ENCODE peak calls at places on chromosomes 4 and X, in five cellular contexts. M, N, I, D and R are unnamed samples.

GRCh38 chr4:6987566-6987920 is 55.6 kb upstream of the TADA2B start:
- DNase-seq in I (no peak), D (no peak), M (peak), N (no peak), R (no peak)

GRCh38 chr4:82688091-82688815 is 110.3 kb downstream of the SCD5 start:
- DNase-seq in D (no peak), I (no peak), N (no peak), M (no peak), R (no peak)

GRCh38 chrX:2423293-2423692 is 77.5 kb downstream of the DHRSX start:
- DNase-seq in N (no peak), D (peak), M (no peak), I (no peak), R (no peak)

GRCh38 chr4:41709844-41710481 is 38.6 kb downstream of the PHOX2B start:
- DNase-seq in I (no peak), M (no peak), N (no peak), D (peak), R (no peak)

GRCh38 chr4:186624951-186625350 is 69.6 kb upstream of the MTNR1A start:
- DNase-seq in M (no peak), D (peak), I (no peak), N (no peak), R (no peak)

GRCh38 chr4:100008048-100008447 is 58.0 kb upstream of the H2AZ1 start:
- DNase-seq in D (peak), M (no peak), N (no peak), I (no peak), R (no peak)

GRCh38 chr4:2790583-2791517 is 2.0 kb upstream of the SH3BP2 start:
- DNase-seq in D (no peak), M (no peak), I (no peak), N (peak), R (peak)

GRCh38 chrX:31337332-31337731 is 265.5 kb upstream of the FTHL17 start:
- DNase-seq in N (no peak), M (no peak), I (no peak), D (no peak), R (no peak)

GRCh38 chr4:73541251-73541650 is 59.7 kb downstream of the AFM start:
- DNase-seq in N (no peak), I (no peak), D (no peak), M (no peak), R (no peak)

GRCh38 chrX:149013081-149013480 is 492.0 kb downstream of the IDS start:
- DNase-seq in N (no peak), D (no peak), M (no peak), I (no peak), R (no peak)

GRCh38 chr4:163332526-163333405 is at the start of gene NPY1R:
- DNase-seq in N (peak), I (peak), D (peak), M (peak), R (peak)

GRCh38 chr4:73068496-73069337 is 799 bp downstream of the COX18 start:
- DNase-seq in I (no peak), D (peak), M (peak), N (peak), R (peak)

GRCh38 chr4:94653095-94653649 is 104.6 kb upstream of the BMPR1B start:
- DNase-seq in I (no peak), D (no peak), N (no peak), M (no peak), R (no peak)

GRCh38 chrX:118976599-118977340 is 2.4 kb downstream of the LONRF3 start:
- DNase-seq in M (no peak), N (peak), D (no peak), I (no peak), R (peak)

GRCh38 chr4:155445306-155445705 is 68.5 kb upstream of the MAP9 start:
- DNase-seq in N (no peak), I (no peak), M (no peak), D (no peak), R (no peak)

GRCh38 chr4:79163981-79164490 is 161.8 kb downstream of the NAA11 start:
- DNase-seq in I (no peak), M (no peak), D (no peak), N (no peak), R (no peak)

GRCh38 chrX:121581885-121582284 is 534.5 kb downstream of the GLUD2 start:
- DNase-seq in N (no peak), M (no peak), D (no peak), I (no peak), R (no peak)

GRCh38 chr4:158255727-158256324 is 45.5 kb downstream of the TMEM144 start:
- DNase-seq in D (peak), I (peak), M (peak), N (peak), R (no peak)

DNA sequence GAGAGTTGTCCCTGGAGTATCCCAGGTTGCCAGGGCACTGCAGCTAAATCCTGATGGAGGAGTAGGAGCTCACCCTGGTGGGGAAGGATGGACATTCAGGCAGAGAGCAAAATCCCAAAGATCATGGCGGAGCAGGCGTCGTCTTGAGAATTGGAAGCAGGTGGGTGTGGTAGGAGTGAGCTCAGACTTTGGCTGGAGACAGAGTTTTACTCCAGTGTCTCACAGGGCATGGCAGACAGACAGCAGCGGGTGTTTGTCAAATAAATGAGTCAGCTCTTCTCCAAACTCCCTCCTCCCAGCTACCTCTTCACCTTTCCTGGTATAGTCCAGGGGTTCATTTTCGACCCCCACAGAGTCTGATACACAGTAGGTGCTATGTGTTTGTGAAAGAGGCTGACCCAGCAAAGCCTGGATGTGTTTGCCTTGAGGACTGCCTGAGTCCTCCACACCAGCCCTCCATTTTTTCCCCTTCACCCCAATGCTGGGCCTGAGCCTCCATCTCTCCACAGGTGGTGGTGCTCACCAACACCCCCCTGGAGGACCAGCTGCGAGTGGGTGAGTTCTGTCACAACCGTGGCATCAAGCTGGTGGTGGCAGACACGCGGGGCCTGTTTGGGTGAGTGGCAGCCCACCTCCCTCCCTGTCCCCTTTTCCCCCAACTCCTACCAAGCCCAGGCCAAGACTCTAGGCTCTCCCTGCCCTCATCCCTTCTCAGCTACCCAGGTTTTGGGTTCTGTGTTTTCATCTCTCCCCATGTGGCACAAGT is 6.9 kb downstream of the UBA1 start:
- DNase-seq in M (no peak), N (no peak), I (no peak), D (peak), R (no peak)
- TF ChIP-seq CTCF in M (no peak), N (no peak), I (no peak), D (no peak), R (no peak)

GRCh38 chr4:184721254-184721653 is 12.6 kb downstream of the CENPU start:
- DNase-seq in M (no peak), I (no peak), D (no peak), N (no peak), R (no peak)

GRCh38 chr4:184719407-184719806 is 14.5 kb downstream of the CENPU start:
- DNase-seq in M (no peak), N (no peak), I (no peak), D (no peak), R (no peak)

GRCh38 chr4:184727430-184727829 is 6.5 kb downstream of the CENPU start:
- DNase-seq in M (no peak), I (no peak), N (no peak), D (no peak), R (no peak)

GRCh38 chr4:184722798-184723197 is 11.1 kb downstream of the CENPU start:
- DNase-seq in N (no peak), M (no peak), I (no peak), D (no peak), R (no peak)
- TF ChIP-seq CTCF in N (no peak), M (no peak), I (no peak), D (no peak), R (peak)

GRCh38 chrX:18929775-18930174 is 54.1 kb downstream of the PHKA2 start:
- DNase-seq in N (no peak), M (no peak), D (no peak), I (no peak), R (no peak)

GRCh38 chrX:18935893-18936292 is 48.0 kb downstream of the PHKA2 start:
- DNase-seq in I (no peak), D (no peak), N (no peak), M (no peak), R (no peak)

GRCh38 chrX:18933611-18934010 is 50.3 kb downstream of the PHKA2 start:
- DNase-seq in I (no peak), M (no peak), N (no peak), D (no peak), R (no peak)

GRCh38 chrX:18934708-18935107 is 49.2 kb downstream of the PHKA2 start:
- DNase-seq in I (no peak), M (no peak), N (no peak), D (no peak), R (no peak)

DNA sequence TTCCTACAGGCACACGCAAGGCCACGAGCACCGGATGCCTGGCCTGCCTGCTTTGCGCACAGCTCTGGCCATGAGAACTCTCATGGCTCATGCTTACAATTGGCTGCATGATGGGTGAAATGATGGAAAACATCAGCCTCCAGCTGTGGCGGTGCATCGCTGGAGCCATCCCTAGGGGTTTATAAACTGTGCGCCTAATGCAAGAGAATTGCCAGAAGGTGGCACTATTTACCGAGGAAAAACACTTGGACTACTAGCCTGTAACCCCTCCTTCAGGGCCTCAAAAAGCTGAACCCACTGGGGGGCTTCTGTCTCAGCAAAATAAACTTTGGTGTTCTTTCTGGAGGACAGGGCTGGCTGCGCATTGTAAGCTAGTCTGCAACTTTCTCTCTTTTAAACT is 51.9 kb downstream of the PHKA2 start:
- DNase-seq in D (peak), M (peak), I (no peak), N (peak), R (no peak)
- TF ChIP-seq CTCF in D (peak), M (peak), I (peak), N (no peak), R (peak)

DNA sequence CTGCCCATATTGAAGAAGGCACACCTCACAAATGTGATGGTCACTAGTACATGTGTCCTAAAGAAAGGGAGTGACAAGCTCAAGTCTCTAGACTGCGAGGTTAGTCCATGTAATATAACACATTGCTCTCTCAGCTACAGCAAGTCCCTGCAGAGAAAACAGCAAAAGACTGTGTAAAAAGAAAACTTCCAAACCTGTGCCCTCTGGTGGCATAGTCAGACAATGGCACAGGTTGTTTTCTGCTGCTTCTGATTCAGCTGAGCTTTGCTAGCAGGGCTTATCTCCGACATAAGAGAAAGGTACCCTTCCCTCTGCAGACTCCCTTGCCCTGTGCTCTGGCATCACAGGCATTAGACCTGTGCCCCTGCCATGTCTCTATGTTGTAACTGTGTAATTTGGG is 1.4 kb upstream of the SERPINA7 start:
- DNase-seq in N (no peak), M (peak), D (peak), I (no peak), R (no peak)
- TF ChIP-seq CTCF in N (no peak), M (peak), D (peak), I (peak), R (peak)

GRCh38 chr4:169270156-169270809 is 473 bp downstream of the SH3RF1 start:
- DNase-seq in D (peak), M (peak), N (peak), I (peak), R (peak)

GRCh38 chr4:169271692-169272007 is 894 bp upstream of the SH3RF1 start:
- DNase-seq in N (no peak), M (no peak), I (peak), D (no peak), R (no peak)

GRCh38 chr4:169268951-169269781 is 1.6 kb downstream of the SH3RF1 start:
- DNase-seq in N (no peak), M (no peak), I (no peak), D (peak), R (no peak)

GRCh38 chr4:169272265-169272886 is 1.6 kb upstream of the SH3RF1 start:
- DNase-seq in M (no peak), I (peak), D (peak), N (no peak), R (peak)

DNA sequence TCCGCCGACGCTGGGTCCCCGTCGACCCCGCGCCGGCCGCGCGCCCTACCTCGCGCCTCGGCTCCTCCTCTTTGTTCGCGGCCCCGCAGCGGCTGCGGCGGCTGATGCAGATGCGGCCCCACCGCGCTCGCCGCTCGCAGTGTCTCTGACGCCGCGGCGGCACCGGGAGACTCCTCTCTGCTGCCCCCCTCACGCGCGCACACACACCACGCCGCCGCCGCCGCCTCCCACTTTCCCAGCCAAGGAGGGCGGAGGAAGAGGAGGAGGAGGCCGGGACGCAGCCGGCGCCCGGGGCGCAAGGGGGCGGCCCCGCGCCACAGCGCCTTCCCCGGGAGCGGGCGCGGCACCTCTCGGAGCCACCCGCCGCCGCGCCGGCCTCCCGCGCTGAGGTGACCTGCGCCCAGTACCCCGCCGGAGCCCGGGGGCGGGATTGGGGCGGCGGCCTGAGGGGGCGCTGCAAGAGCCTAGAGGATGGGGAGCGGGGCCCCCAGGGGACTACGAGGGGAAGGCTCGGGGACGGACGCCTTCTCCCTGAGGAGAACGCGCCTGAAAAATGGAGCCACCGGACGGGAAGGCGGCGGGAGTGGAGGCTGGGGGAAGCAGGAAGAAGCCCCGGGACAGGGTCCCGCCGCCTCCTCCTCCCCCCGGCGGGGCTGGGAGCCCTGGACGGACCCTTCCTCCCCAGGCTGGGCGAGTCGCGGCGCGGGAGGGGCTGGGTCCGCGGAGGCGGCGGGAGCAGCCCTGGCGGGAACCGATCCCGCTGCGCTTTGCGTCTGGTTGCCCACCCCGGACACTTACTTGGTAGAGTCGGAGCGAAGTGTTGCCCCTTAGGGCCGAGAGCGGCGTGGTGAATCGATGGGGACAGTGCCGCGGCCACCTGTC is at the start of gene SH3RF1:
- DNase-seq in D (peak), M (peak), I (peak), N (peak), R (peak)
- TF ChIP-seq CTCF in D (peak), M (peak), I (peak), N (no peak), R (peak)

GRCh38 chr4:139556735-139557505 is 901 bp upstream of the SETD7 start:
- DNase-seq in M (peak), D (peak), I (peak), N (peak), R (peak)

GRCh38 chr4:139557506-139558110 is 1.6 kb upstream of the SETD7 start:
- DNase-seq in D (no peak), N (no peak), I (no peak), M (peak), R (no peak)

GRCh38 chr4:139555705-139556070 is 331 bp downstream of the SETD7 start:
- DNase-seq in I (no peak), M (no peak), D (no peak), N (no peak), R (no peak)

GRCh38 chr4:139555073-139555704 is 830 bp downstream of the SETD7 start:
- DNase-seq in M (peak), N (peak), I (peak), D (peak), R (peak)

GRCh38 chr4:139556071-139556734 is at the start of gene SETD7:
- DNase-seq in D (peak), N (peak), I (peak), M (peak), R (peak)
- TF ChIP-seq CTCF in D (peak), N (no peak), I (no peak), M (no peak), R (no peak)